ENCODE peak calls at places on chromosomes 11 and 22, in nine cellular contexts. I is fibroblast of lung; Z is tibial nerve; H is AG04450; K is GM23248; P is mammary epithelial cell; U is astrocyte; T is H1; S is CD4-positive, alpha-beta memory T cell. D is an unnamed sample. For H3K9me3, the result is how much of the 10 kb centered on the place peaks cover.

GRCh38 chr22:45881524-45881875 is 95.5 kb downstream of the WNT7B start:
- DNase-seq in H (no peak), Z (no peak), I (no peak), U (no peak), S (no peak), T (no peak), P (no peak), K (no peak), D (no peak)

GRCh38 chr11:63490551-63491239 is at the start of gene PLAAT5:
- DNase-seq in S (no peak), Z (no peak), T (peak), K (peak), U (no peak), I (peak), P (no peak), H (no peak), D (no peak)

GRCh38 chr11:106415510-106415909 is 338.0 kb downstream of the AASDHPPT start:
- DNase-seq in S (no peak), U (no peak), Z (no peak), I (no peak), K (no peak), H (no peak), P (no peak), T (no peak), D (no peak)

GRCh38 chr11:92269021-92269420 is 44.4 kb downstream of the FAT3 start:
- DNase-seq in P (peak), Z (no peak), K (peak), T (no peak), H (peak), U (peak), I (peak), S (no peak), D (peak)

GRCh38 chr11:123654566-123655081 is at the start of gene SCN3B:
- DNase-seq in K (peak), I (peak), Z (no peak), T (peak), U (peak), H (peak), P (peak), S (no peak), D (peak)

GRCh38 chr22:39705386-39705785 is 134.8 kb downstream of the CACNA1I start:
- DNase-seq in T (no peak), U (no peak), P (no peak), K (no peak), S (no peak), H (no peak), Z (no peak), I (no peak), D (no peak)

GRCh38 chr11:4480577-4481539 is 1.6 kb upstream of the OR52K1 start:
- DNase-seq in P (peak), S (no peak), T (no peak), U (peak), Z (no peak), K (peak), H (no peak), I (peak), D (peak)

GRCh38 chr11:117583063-117583801 is 213.8 kb downstream of the DSCAML1 start:
- DNase-seq in U (peak), Z (no peak), H (no peak), I (peak), S (no peak), T (no peak), P (no peak), K (peak), D (no peak)

GRCh38 chr22:38461414-38462081 is 6.3 kb upstream of the KDELR3 start:
- DNase-seq in P (peak), I (peak), S (peak), Z (peak), T (peak), H (peak), K (peak), U (peak), D (peak)

GRCh38 chr11:8699903-8700302 is 17.3 kb downstream of the RPL27A start:
- DNase-seq in K (peak), P (peak), H (no peak), Z (no peak), U (peak), I (peak), S (no peak), T (no peak), D (peak)

GRCh38 chr11:3129181-3129590 is 35.9 kb downstream of the OSBPL5 start:
- DNase-seq in U (no peak), Z (no peak), S (no peak), T (no peak), H (no peak), P (no peak), I (no peak), K (no peak), D (no peak)

GRCh38 chr11:86046111-86046510 is 22.8 kb downstream of the PICALM start:
- DNase-seq in S (no peak), U (peak), Z (no peak), T (no peak), I (peak), K (peak), H (no peak), P (peak), D (no peak)

GRCh38 chr11:18501629-18502028 is 25.1 kb downstream of the TSG101 start:
- DNase-seq in S (no peak), I (no peak), U (no peak), H (no peak), P (no peak), K (no peak), Z (no peak), T (no peak), D (no peak)

GRCh38 chr11:72338741-72339140 is 94.8 kb upstream of the PHOX2A start:
- DNase-seq in T (no peak), I (peak), P (peak), U (peak), Z (no peak), H (no peak), K (peak), S (no peak), D (no peak)

GRCh38 chr11:85810871-85811611 is at the start of gene SYTL2:
- DNase-seq in S (peak), Z (peak), T (peak), H (no peak), U (peak), I (peak), P (peak), K (peak), D (peak)

DNA sequence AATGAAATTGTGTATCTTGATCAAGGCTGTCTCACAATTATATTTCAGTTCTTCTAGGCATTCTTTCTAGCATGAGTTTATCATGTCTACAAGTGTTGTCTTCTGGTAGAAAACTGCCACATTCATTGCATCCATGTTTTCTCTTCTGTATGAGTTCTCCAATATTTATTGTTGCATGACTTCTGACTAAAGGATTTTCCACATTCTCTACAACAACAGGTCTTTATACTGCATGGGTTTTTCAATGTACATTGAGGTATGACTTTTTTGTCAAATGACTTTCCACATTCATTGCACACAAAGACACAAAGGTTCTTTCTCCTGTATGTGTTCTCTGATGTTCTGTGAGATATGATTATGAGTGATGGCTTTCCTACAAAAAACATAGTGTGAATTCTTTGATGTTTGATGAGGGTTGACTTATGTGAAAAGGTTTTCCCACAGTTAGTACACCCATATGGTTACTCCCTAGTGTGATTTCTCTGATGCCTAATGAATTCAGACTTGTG is 890.6 kb upstream of the CNTN5 start:
- DNase-seq in K (no peak), P (no peak), H (no peak), I (no peak), U (no peak), Z (no peak), T (no peak), S (no peak), D (no peak)
- H3K4me3 ChIP-seq in K (no peak), P (no peak), H (no peak), I (no peak), U (no peak), Z (no peak), T (no peak), S (no peak), D (no peak)

DNA sequence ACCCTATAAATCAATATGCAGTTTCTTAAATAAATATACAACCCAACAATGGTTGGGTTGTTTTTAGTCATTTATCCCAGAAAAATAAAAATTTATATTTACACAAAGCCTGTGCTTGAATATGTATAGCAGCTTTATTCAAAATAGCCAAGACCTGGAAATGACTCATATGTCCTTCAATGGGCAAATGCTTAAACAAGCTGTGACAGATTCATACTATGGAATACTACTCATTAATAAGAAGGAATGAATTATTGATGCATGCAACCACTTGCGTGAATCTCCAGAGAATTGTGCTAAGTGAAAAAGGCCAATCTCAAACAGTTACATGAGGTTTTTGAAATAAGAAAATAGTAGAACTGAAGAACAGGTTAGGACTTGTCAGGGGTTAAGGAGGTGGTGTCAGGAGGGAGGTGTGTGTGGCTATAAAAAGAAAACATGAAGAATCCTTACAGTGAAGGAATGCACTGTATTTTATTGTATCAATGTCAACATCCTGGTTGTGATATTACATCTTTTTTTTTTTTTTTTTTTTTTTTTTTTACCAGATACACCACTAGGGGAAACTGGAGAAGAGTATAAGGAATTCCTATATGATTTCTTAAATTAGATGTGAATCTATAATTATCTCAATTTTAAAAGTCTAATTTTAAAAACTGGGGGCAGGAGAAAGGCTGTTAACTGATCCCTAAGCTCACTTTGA is 82.4 kb upstream of the CD44 start:
- DNase-seq in U (no peak), I (peak), T (no peak), S (no peak), P (peak), Z (no peak), K (no peak), H (no peak), D (no peak)
- H3K9me3 ChIP-seq in U (under half), I (under half), T (under half), S (under half), P (under half), Z (under half), K (under half), H (under half), D (under half)

DNA sequence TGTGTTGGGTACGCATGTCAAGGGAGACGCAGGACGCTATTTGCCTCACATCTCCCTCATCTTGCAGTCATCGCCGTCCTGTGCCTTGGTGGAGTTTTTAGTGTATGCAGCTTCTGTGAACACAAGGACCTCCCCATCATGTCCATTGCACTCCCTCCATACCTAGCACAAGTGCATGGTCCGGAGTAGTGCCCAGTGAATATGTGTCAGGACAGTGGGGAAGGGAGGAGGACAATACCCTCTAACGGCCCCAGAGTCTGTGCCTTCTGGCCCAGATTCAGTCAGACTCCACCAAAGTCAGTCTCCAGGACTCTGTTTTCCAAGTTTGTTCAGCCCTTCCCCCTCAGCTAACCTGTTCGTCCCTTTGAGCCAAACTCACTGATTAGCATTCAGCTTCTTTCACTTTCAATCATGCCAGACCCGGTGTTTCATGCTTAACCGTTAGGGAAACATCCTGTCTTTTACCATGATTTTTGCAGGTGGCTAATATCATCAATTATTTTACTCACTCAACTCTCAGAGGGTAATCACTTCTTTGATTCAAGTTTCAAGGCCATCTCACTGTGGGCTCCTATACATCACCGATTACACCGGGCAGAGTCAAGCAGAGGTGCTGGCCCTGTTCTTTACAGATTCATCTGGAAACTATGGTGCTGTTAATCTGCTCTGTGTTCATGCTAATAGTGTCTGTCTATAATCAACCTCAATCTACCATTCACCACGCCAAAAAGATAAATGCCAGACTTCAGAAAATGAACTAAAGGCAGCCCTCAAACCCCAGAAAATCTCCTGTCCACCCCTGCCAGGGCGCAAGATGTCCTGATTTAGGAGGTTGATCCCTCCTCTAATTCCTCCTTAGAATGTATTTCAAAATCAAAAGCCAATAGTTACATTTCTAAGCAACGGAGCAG is 156.5 kb downstream of the RRAS2 start:
- DNase-seq in P (no peak), I (no peak), U (no peak), Z (no peak), H (no peak), S (no peak), T (no peak), K (no peak), D (no peak)
- H3K4me3 ChIP-seq in P (no peak), I (no peak), U (no peak), Z (no peak), H (no peak), S (no peak), T (no peak), K (no peak), D (no peak)

GRCh38 chr22:47376322-47376700 is 613.9 kb downstream of the TBC1D22A start:
- DNase-seq in T (no peak), U (no peak), K (no peak), H (no peak), P (no peak), S (no peak), Z (no peak), I (no peak), D (no peak)

GRCh38 chr22:47375621-47376321 is 613.3 kb downstream of the TBC1D22A start:
- DNase-seq in Z (no peak), S (no peak), K (no peak), P (no peak), U (no peak), H (no peak), T (no peak), I (no peak), D (no peak)

GRCh38 chr22:47376901-47377520 is 614.6 kb downstream of the TBC1D22A start:
- DNase-seq in S (no peak), U (no peak), Z (no peak), P (no peak), H (no peak), T (no peak), K (no peak), I (no peak), D (no peak)

GRCh38 chr22:47379037-47379436 is 616.6 kb downstream of the TBC1D22A start:
- DNase-seq in S (no peak), T (no peak), H (no peak), Z (no peak), U (no peak), K (no peak), P (no peak), I (no peak), D (no peak)

DNA sequence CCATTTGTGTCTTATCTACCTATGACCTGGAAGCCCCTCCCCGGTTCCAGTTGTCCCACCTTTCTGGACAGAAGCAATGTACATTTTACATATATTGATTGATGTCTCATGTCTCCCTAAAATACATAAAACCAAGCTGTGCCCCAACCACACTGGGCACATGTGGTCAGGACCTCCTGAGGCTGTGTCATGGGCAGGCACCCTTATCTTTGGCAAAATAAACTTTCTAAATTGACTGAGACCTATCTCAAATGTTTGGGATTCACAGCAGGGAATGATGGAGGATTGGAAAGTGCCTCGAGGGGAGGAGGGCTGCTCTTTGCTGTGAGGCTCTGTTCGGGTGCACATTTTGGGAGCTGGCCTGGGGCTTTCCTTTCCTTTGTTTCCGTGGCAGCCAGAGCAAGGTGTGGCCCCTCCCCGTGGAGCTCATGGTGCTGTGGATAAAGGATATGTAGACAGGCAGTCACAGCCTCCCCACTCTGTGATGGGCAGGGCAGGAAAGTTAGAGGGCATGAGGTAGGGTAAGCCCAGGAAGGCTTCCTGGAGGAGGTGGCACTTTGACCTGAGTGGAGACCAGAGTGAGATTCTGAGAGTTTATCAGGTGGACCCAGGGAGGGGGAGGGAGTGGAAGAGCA is 615.6 kb downstream of the TBC1D22A start:
- DNase-seq in P (no peak), H (no peak), T (no peak), I (no peak), K (no peak), S (no peak), U (no peak), Z (no peak), D (no peak)
- H3K9me3 ChIP-seq in P (under half), H (under half), T (half or more), I (under half), K (under half), S (under half), U (under half), Z (under half), D (under half)

D was measured in SJSA1.